ENCODE peak calls at places on chromosomes 7 and 10, in ten cellular contexts. One of them, this sample, is unnamed.

GRCh38 chr7:130369831-130370230 is 10.5 kb upstream of the CPA1 start:
- DNase-seq in CD8-positive, alpha-beta memory T cell: no peak
- DNase-seq in thoracic aorta: no peak
- DNase-seq in tibial nerve: no peak
- DNase-seq in mesenchymal stem cell: peak
- DNase-seq in heart left ventricle: no peak
- DNase-seq in cardiac muscle cell: no peak
- DNase-seq in brain microvascular endothelial cell: peak
- DNase-seq in GM23248: peak
- DNase-seq in left ventricle myocardium inferior: no peak
- DNase-seq in this sample: no peak

GRCh38 chr7:27145167-27145883 is 1.8 kb upstream of the HOXA5 start:
- DNase-seq in brain microvascular endothelial cell: no peak
- DNase-seq in tibial nerve: no peak
- DNase-seq in heart left ventricle: no peak
- DNase-seq in cardiac muscle cell: no peak
- DNase-seq in CD8-positive, alpha-beta memory T cell: no peak
- DNase-seq in left ventricle myocardium inferior: no peak
- DNase-seq in GM23248: no peak
- DNase-seq in thoracic aorta: no peak
- DNase-seq in mesenchymal stem cell: no peak
- DNase-seq in this sample: peak

GRCh38 chr7:115359919-115360318 is 438.0 kb downstream of the MDFIC start:
- DNase-seq in GM23248: peak
- DNase-seq in cardiac muscle cell: no peak
- DNase-seq in heart left ventricle: no peak
- DNase-seq in CD8-positive, alpha-beta memory T cell: no peak
- DNase-seq in thoracic aorta: no peak
- DNase-seq in mesenchymal stem cell: no peak
- DNase-seq in brain microvascular endothelial cell: no peak
- DNase-seq in tibial nerve: no peak
- DNase-seq in left ventricle myocardium inferior: no peak
- DNase-seq in this sample: no peak

GRCh38 chr10:98467506-98468318 is 21.0 kb upstream of the HPS1 start:
- DNase-seq in left ventricle myocardium inferior: peak
- DNase-seq in tibial nerve: peak
- DNase-seq in CD8-positive, alpha-beta memory T cell: peak
- DNase-seq in mesenchymal stem cell: peak
- DNase-seq in brain microvascular endothelial cell: peak
- DNase-seq in cardiac muscle cell: peak
- DNase-seq in thoracic aorta: no peak
- DNase-seq in GM23248: peak
- DNase-seq in heart left ventricle: peak
- DNase-seq in this sample: peak

GRCh38 chr10:127990846-127991542 is 84.1 kb downstream of the PTPRE start:
- DNase-seq in CD8-positive, alpha-beta memory T cell: no peak
- DNase-seq in tibial nerve: no peak
- DNase-seq in heart left ventricle: no peak
- DNase-seq in cardiac muscle cell: no peak
- DNase-seq in thoracic aorta: no peak
- DNase-seq in left ventricle myocardium inferior: no peak
- DNase-seq in brain microvascular endothelial cell: peak
- DNase-seq in GM23248: peak
- DNase-seq in mesenchymal stem cell: peak
- DNase-seq in this sample: no peak

GRCh38 chr10:97456034-97456685 is 10.2 kb downstream of the ZDHHC16 start:
- DNase-seq in CD8-positive, alpha-beta memory T cell: no peak
- DNase-seq in brain microvascular endothelial cell: no peak
- DNase-seq in thoracic aorta: no peak
- DNase-seq in heart left ventricle: no peak
- DNase-seq in tibial nerve: no peak
- DNase-seq in GM23248: no peak
- DNase-seq in left ventricle myocardium inferior: no peak
- DNase-seq in mesenchymal stem cell: no peak
- DNase-seq in cardiac muscle cell: no peak
- DNase-seq in this sample: no peak

GRCh38 chr10:3425261-3425660 is 252.7 kb upstream of the PITRM1 start:
- DNase-seq in thoracic aorta: no peak
- DNase-seq in left ventricle myocardium inferior: no peak
- DNase-seq in cardiac muscle cell: no peak
- DNase-seq in tibial nerve: no peak
- DNase-seq in mesenchymal stem cell: peak
- DNase-seq in GM23248: peak
- DNase-seq in CD8-positive, alpha-beta memory T cell: no peak
- DNase-seq in heart left ventricle: no peak
- DNase-seq in brain microvascular endothelial cell: no peak
- DNase-seq in this sample: no peak

GRCh38 chr7:96481831-96482230 is 159.9 kb upstream of the SLC25A13 start:
- DNase-seq in CD8-positive, alpha-beta memory T cell: no peak
- DNase-seq in tibial nerve: no peak
- DNase-seq in left ventricle myocardium inferior: no peak
- DNase-seq in brain microvascular endothelial cell: peak
- DNase-seq in mesenchymal stem cell: no peak
- DNase-seq in thoracic aorta: no peak
- DNase-seq in GM23248: no peak
- DNase-seq in cardiac muscle cell: no peak
- DNase-seq in heart left ventricle: no peak
- DNase-seq in this sample: no peak

GRCh38 chr10:33143160-33143728 is 185.2 kb upstream of the ITGB1 start:
- DNase-seq in thoracic aorta: no peak
- DNase-seq in cardiac muscle cell: no peak
- DNase-seq in tibial nerve: no peak
- DNase-seq in left ventricle myocardium inferior: no peak
- DNase-seq in CD8-positive, alpha-beta memory T cell: no peak
- DNase-seq in mesenchymal stem cell: peak
- DNase-seq in brain microvascular endothelial cell: peak
- DNase-seq in heart left ventricle: no peak
- DNase-seq in GM23248: peak
- DNase-seq in this sample: no peak

GRCh38 chr10:112790921-112791320 is 159.1 kb upstream of the TCF7L2 start:
- DNase-seq in left ventricle myocardium inferior: no peak
- DNase-seq in CD8-positive, alpha-beta memory T cell: no peak
- DNase-seq in mesenchymal stem cell: no peak
- DNase-seq in cardiac muscle cell: no peak
- DNase-seq in heart left ventricle: no peak
- DNase-seq in thoracic aorta: no peak
- DNase-seq in tibial nerve: no peak
- DNase-seq in GM23248: no peak
- DNase-seq in brain microvascular endothelial cell: no peak
- DNase-seq in this sample: peak

GRCh38 chr10:113273877-113274829 is 278.7 kb upstream of the HABP2 start:
- DNase-seq in heart left ventricle: peak
- DNase-seq in brain microvascular endothelial cell: no peak
- DNase-seq in tibial nerve: no peak
- DNase-seq in CD8-positive, alpha-beta memory T cell: no peak
- DNase-seq in left ventricle myocardium inferior: peak
- DNase-seq in thoracic aorta: no peak
- DNase-seq in cardiac muscle cell: no peak
- DNase-seq in GM23248: peak
- DNase-seq in mesenchymal stem cell: peak
- DNase-seq in this sample: no peak

GRCh38 chr7:16982640-16983103 is 100.9 kb upstream of the AGR3 start:
- DNase-seq in tibial nerve: no peak
- DNase-seq in left ventricle myocardium inferior: no peak
- DNase-seq in cardiac muscle cell: peak
- DNase-seq in mesenchymal stem cell: peak
- DNase-seq in brain microvascular endothelial cell: peak
- DNase-seq in GM23248: peak
- DNase-seq in thoracic aorta: no peak
- DNase-seq in CD8-positive, alpha-beta memory T cell: peak
- DNase-seq in heart left ventricle: no peak
- DNase-seq in this sample: no peak

GRCh38 chr10:125779403-125780327 is 4.0 kb upstream of the MMP21 start:
- DNase-seq in thoracic aorta: no peak
- DNase-seq in brain microvascular endothelial cell: no peak
- DNase-seq in GM23248: no peak
- DNase-seq in heart left ventricle: no peak
- DNase-seq in tibial nerve: no peak
- DNase-seq in cardiac muscle cell: no peak
- DNase-seq in mesenchymal stem cell: no peak
- DNase-seq in CD8-positive, alpha-beta memory T cell: no peak
- DNase-seq in left ventricle myocardium inferior: no peak
- DNase-seq in this sample: peak

GRCh38 chr10:260819-261429 is 125.7 kb downstream of the ZMYND11 start:
- DNase-seq in cardiac muscle cell: no peak
- DNase-seq in left ventricle myocardium inferior: no peak
- DNase-seq in GM23248: no peak
- DNase-seq in tibial nerve: no peak
- DNase-seq in mesenchymal stem cell: no peak
- DNase-seq in CD8-positive, alpha-beta memory T cell: no peak
- DNase-seq in thoracic aorta: no peak
- DNase-seq in heart left ventricle: no peak
- DNase-seq in brain microvascular endothelial cell: no peak
- DNase-seq in this sample: no peak

DNA sequence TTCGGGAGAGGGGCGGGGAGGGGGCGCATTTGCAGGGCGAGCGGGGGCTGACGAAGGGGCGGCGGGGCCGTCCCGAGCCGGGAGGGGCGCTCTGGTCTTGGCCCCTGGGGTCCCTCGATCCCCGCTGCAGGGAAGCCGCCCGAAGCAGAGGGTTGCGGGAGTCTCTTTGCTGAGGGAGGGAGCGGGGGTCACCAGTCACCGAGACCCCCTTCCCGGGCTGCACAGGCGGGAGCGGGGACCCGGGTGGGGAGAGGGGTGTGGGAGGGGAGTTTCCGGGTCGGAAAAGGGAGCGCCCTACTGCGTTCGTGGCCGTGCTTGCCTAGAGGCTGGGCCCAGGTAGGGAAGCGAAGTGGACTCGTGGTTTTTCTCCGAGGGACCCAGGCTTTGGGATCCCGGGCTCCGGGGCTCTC is 422 bp downstream of the AP1S1 start:
- DNase-seq in cardiac muscle cell: peak
- DNase-seq in tibial nerve: no peak
- DNase-seq in heart left ventricle: no peak
- DNase-seq in CD8-positive, alpha-beta memory T cell: no peak
- DNase-seq in left ventricle myocardium inferior: no peak
- DNase-seq in GM23248: no peak
- DNase-seq in mesenchymal stem cell: no peak
- DNase-seq in thoracic aorta: no peak
- DNase-seq in brain microvascular endothelial cell: no peak
- DNase-seq in this sample: peak
- H3K27ac ChIP-seq in cardiac muscle cell: no peak
- H3K27ac ChIP-seq in tibial nerve: peak
- H3K27ac ChIP-seq in heart left ventricle: no peak
- H3K27ac ChIP-seq in CD8-positive, alpha-beta memory T cell: peak
- H3K27ac ChIP-seq in left ventricle myocardium inferior: peak
- H3K27ac ChIP-seq in GM23248: no peak
- H3K27ac ChIP-seq in mesenchymal stem cell: peak
- H3K27ac ChIP-seq in thoracic aorta: no peak
- H3K27ac ChIP-seq in brain microvascular endothelial cell: no peak
- H3K27ac ChIP-seq in this sample: peak

GRCh38 chr10:72270607-72271281 is 3.0 kb upstream of the DDIT4 start:
- DNase-seq in heart left ventricle: no peak
- DNase-seq in thoracic aorta: no peak
- DNase-seq in brain microvascular endothelial cell: no peak
- DNase-seq in CD8-positive, alpha-beta memory T cell: no peak
- DNase-seq in mesenchymal stem cell: no peak
- DNase-seq in left ventricle myocardium inferior: no peak
- DNase-seq in tibial nerve: no peak
- DNase-seq in GM23248: no peak
- DNase-seq in cardiac muscle cell: no peak
- DNase-seq in this sample: no peak
- H3K27ac ChIP-seq in heart left ventricle: no peak
- H3K27ac ChIP-seq in thoracic aorta: no peak
- H3K27ac ChIP-seq in brain microvascular endothelial cell: no peak
- H3K27ac ChIP-seq in CD8-positive, alpha-beta memory T cell: peak
- H3K27ac ChIP-seq in mesenchymal stem cell: no peak
- H3K27ac ChIP-seq in left ventricle myocardium inferior: peak
- H3K27ac ChIP-seq in tibial nerve: peak
- H3K27ac ChIP-seq in GM23248: no peak
- H3K27ac ChIP-seq in cardiac muscle cell: peak
- H3K27ac ChIP-seq in this sample: no peak

GRCh38 chr7:86914468-86915054 is 144.9 kb downstream of the ELAPOR2 start:
- DNase-seq in mesenchymal stem cell: peak
- DNase-seq in heart left ventricle: no peak
- DNase-seq in GM23248: peak
- DNase-seq in tibial nerve: no peak
- DNase-seq in brain microvascular endothelial cell: no peak
- DNase-seq in cardiac muscle cell: peak
- DNase-seq in left ventricle myocardium inferior: no peak
- DNase-seq in CD8-positive, alpha-beta memory T cell: no peak
- DNase-seq in thoracic aorta: no peak
- DNase-seq in this sample: no peak

GRCh38 chr7:86918245-86918644 is 141.2 kb downstream of the ELAPOR2 start:
- DNase-seq in heart left ventricle: no peak
- DNase-seq in left ventricle myocardium inferior: no peak
- DNase-seq in thoracic aorta: no peak
- DNase-seq in GM23248: no peak
- DNase-seq in cardiac muscle cell: no peak
- DNase-seq in tibial nerve: no peak
- DNase-seq in CD8-positive, alpha-beta memory T cell: no peak
- DNase-seq in brain microvascular endothelial cell: no peak
- DNase-seq in mesenchymal stem cell: no peak
- DNase-seq in this sample: no peak

GRCh38 chr7:86920154-86920553 is 139.3 kb downstream of the ELAPOR2 start:
- DNase-seq in tibial nerve: no peak
- DNase-seq in left ventricle myocardium inferior: no peak
- DNase-seq in GM23248: no peak
- DNase-seq in brain microvascular endothelial cell: no peak
- DNase-seq in thoracic aorta: no peak
- DNase-seq in mesenchymal stem cell: no peak
- DNase-seq in CD8-positive, alpha-beta memory T cell: no peak
- DNase-seq in heart left ventricle: no peak
- DNase-seq in cardiac muscle cell: no peak
- DNase-seq in this sample: no peak

GRCh38 chr7:86913709-86914108 is 145.7 kb downstream of the ELAPOR2 start:
- DNase-seq in CD8-positive, alpha-beta memory T cell: no peak
- DNase-seq in mesenchymal stem cell: no peak
- DNase-seq in tibial nerve: no peak
- DNase-seq in left ventricle myocardium inferior: no peak
- DNase-seq in GM23248: peak
- DNase-seq in brain microvascular endothelial cell: no peak
- DNase-seq in heart left ventricle: no peak
- DNase-seq in cardiac muscle cell: no peak
- DNase-seq in thoracic aorta: no peak
- DNase-seq in this sample: no peak

GRCh38 chr7:86916277-86916825 is 143.1 kb downstream of the ELAPOR2 start:
- DNase-seq in cardiac muscle cell: no peak
- DNase-seq in tibial nerve: no peak
- DNase-seq in heart left ventricle: no peak
- DNase-seq in CD8-positive, alpha-beta memory T cell: no peak
- DNase-seq in brain microvascular endothelial cell: no peak
- DNase-seq in left ventricle myocardium inferior: no peak
- DNase-seq in GM23248: no peak
- DNase-seq in thoracic aorta: no peak
- DNase-seq in mesenchymal stem cell: no peak
- DNase-seq in this sample: no peak
- H3K27ac ChIP-seq in cardiac muscle cell: peak
- H3K27ac ChIP-seq in tibial nerve: no peak
- H3K27ac ChIP-seq in heart left ventricle: no peak
- H3K27ac ChIP-seq in CD8-positive, alpha-beta memory T cell: no peak
- H3K27ac ChIP-seq in brain microvascular endothelial cell: no peak
- H3K27ac ChIP-seq in left ventricle myocardium inferior: no peak
- H3K27ac ChIP-seq in GM23248: no peak
- H3K27ac ChIP-seq in thoracic aorta: no peak
- H3K27ac ChIP-seq in mesenchymal stem cell: no peak
- H3K27ac ChIP-seq in this sample: no peak

GRCh38 chr7:68676789-68677535 is 921.3 kb upstream of the AUTS2 start:
- DNase-seq in tibial nerve: no peak
- DNase-seq in CD8-positive, alpha-beta memory T cell: no peak
- DNase-seq in brain microvascular endothelial cell: no peak
- DNase-seq in left ventricle myocardium inferior: no peak
- DNase-seq in cardiac muscle cell: no peak
- DNase-seq in thoracic aorta: no peak
- DNase-seq in mesenchymal stem cell: no peak
- DNase-seq in heart left ventricle: no peak
- DNase-seq in GM23248: no peak
- DNase-seq in this sample: no peak

GRCh38 chr7:68671046-68671445 is 927.2 kb upstream of the AUTS2 start:
- DNase-seq in thoracic aorta: no peak
- DNase-seq in cardiac muscle cell: no peak
- DNase-seq in left ventricle myocardium inferior: no peak
- DNase-seq in brain microvascular endothelial cell: no peak
- DNase-seq in mesenchymal stem cell: no peak
- DNase-seq in tibial nerve: no peak
- DNase-seq in CD8-positive, alpha-beta memory T cell: no peak
- DNase-seq in GM23248: no peak
- DNase-seq in heart left ventricle: no peak
- DNase-seq in this sample: no peak
- H3K27ac ChIP-seq in thoracic aorta: no peak
- H3K27ac ChIP-seq in cardiac muscle cell: no peak
- H3K27ac ChIP-seq in left ventricle myocardium inferior: no peak
- H3K27ac ChIP-seq in brain microvascular endothelial cell: no peak
- H3K27ac ChIP-seq in mesenchymal stem cell: no peak
- H3K27ac ChIP-seq in tibial nerve: no peak
- H3K27ac ChIP-seq in CD8-positive, alpha-beta memory T cell: no peak
- H3K27ac ChIP-seq in GM23248: no peak
- H3K27ac ChIP-seq in heart left ventricle: no peak
- H3K27ac ChIP-seq in this sample: no peak